ENCODE peak calls at places on chromosomes 12 and 14, in nine cellular contexts. L is stimulated activated CD4-positive, alpha-beta T cell treated with anti-CD3 and anti-CD28 coated beads, Interleukin-12 subunit alpha, Interleukin-12 subunit beta, amount 100 ng/mL, for 24 hours; D is CD4-positive, alpha-beta memory T cell; Q is activated effector memory CD4-positive, alpha-beta T cell treated with anti-CD3 and anti-CD28 coated beads, Interleukin-2, amount 50 U/mL, for 16 hours; Z is activated T-cell treated with anti-CD3 and anti-CD28 coated beads for 1 hour; K is cardiac muscle cell; S is HFFc6; O is hepatic stellate cell; A is activated CD4-positive, alpha-beta T cell treated with anti-CD3 and anti-CD28 coated beads, Interleukin-2, amount 10 ng/mL, durations not matched to agents 7 days and 5 days. M is an unnamed sample.

GRCh38 chr12:58368001-58368400 is 426.6 kb downstream of the ATP23 start:
- DNase-seq in L (no peak), D (no peak), Q (no peak), Z (no peak), K (no peak), S (peak), O (no peak), A (no peak), M (no peak)

GRCh38 chr12:3604750-3605638 is 114.0 kb downstream of the PRMT8 start:
- DNase-seq in L (no peak), D (no peak), Q (no peak), Z (no peak), K (peak), S (no peak), O (no peak), A (no peak), M (no peak)

GRCh38 chr14:92652413-92653151 is 95.8 kb downstream of the LGMN start:
- DNase-seq in L (no peak), D (peak), Q (no peak), Z (no peak), K (no peak), S (no peak), O (no peak), A (peak), M (no peak)

GRCh38 chr12:3520168-3520567 is 29.2 kb downstream of the PRMT8 start:
- DNase-seq in L (no peak), D (no peak), Q (no peak), Z (no peak), K (peak), S (no peak), O (no peak), A (no peak), M (no peak)

GRCh38 chr12:102896067-102896466 is 21.0 kb downstream of the PAH start:
- DNase-seq in L (no peak), D (no peak), Q (no peak), Z (no peak), K (no peak), S (no peak), O (no peak), A (no peak), M (no peak)

GRCh38 chr12:52530905-52531304 is 10.7 kb upstream of the KRT5 start:
- DNase-seq in L (no peak), D (no peak), Q (peak), Z (no peak), K (no peak), S (no peak), O (no peak), A (no peak), M (no peak)

GRCh38 chr12:26760657-26761293 is 72.2 kb downstream of the ITPR2 start:
- DNase-seq in L (no peak), D (no peak), Q (no peak), Z (no peak), K (no peak), S (no peak), O (no peak), A (no peak), M (no peak)

GRCh38 chr12:95960241-95960640 is 17.1 kb downstream of the AMDHD1 start:
- DNase-seq in L (no peak), D (no peak), Q (no peak), Z (no peak), K (no peak), S (no peak), O (no peak), A (no peak), M (no peak)

GRCh38 chr12:57236224-57236924 is 6.9 kb downstream of the SHMT2 start:
- DNase-seq in L (no peak), D (no peak), Q (no peak), Z (no peak), K (no peak), S (no peak), O (no peak), A (no peak), M (no peak)

GRCh38 chr12:108004368-108004767 is 124.7 kb upstream of the WSCD2 start:
- DNase-seq in L (no peak), D (no peak), Q (no peak), Z (no peak), K (peak), S (no peak), O (no peak), A (no peak), M (no peak)

GRCh38 chr14:79293482-79293881 is 917.8 kb downstream of the DIO2 start:
- DNase-seq in L (no peak), D (no peak), Q (no peak), Z (no peak), K (no peak), S (no peak), O (no peak), A (no peak), M (no peak)

GRCh38 chr14:22699801-22700564 is 55.8 kb upstream of the OR6J1 start:
- DNase-seq in L (no peak), D (no peak), Q (no peak), Z (no peak), K (peak), S (peak), O (no peak), A (no peak), M (no peak)

GRCh38 chr12:119208626-119209061 is 29.9 kb downstream of the HSPB8 start:
- DNase-seq in L (no peak), D (no peak), Q (no peak), Z (no peak), K (peak), S (peak), O (peak), A (no peak), M (peak)

GRCh38 chr14:100557658-100558057 is 29.6 kb downstream of the BEGAIN start:
- DNase-seq in L (no peak), D (no peak), Q (no peak), Z (no peak), K (no peak), S (no peak), O (no peak), A (no peak), M (peak)

GRCh38 chr12:105162174-105162573 is 54.6 kb downstream of the WASHC4 start:
- DNase-seq in L (no peak), D (no peak), Q (no peak), Z (no peak), K (no peak), S (no peak), O (no peak), A (no peak), M (no peak)

GRCh38 chr12:116717466-116718457 is 20.1 kb downstream of the SPRING1 start:
- DNase-seq in L (no peak), D (no peak), Q (no peak), Z (no peak), K (peak), S (no peak), O (peak), A (no peak), M (no peak)

GRCh38 chr14:61585598-61586538 is 109.4 kb upstream of the HIF1A start:
- DNase-seq in L (no peak), D (no peak), Q (no peak), Z (no peak), K (peak), S (peak), O (no peak), A (no peak), M (no peak)

GRCh38 chr14:20799955-20800544 is 2.6 kb downstream of the RNASE1 start:
- DNase-seq in L (no peak), D (no peak), Q (no peak), Z (no peak), K (peak), S (no peak), O (no peak), A (no peak), M (no peak)

GRCh38 chr12:30928356-30929264 is 2.1 kb downstream of the TSPAN11 start:
- DNase-seq in L (no peak), D (no peak), Q (peak), Z (no peak), K (no peak), S (no peak), O (no peak), A (no peak), M (no peak)

GRCh38 chr12:42372154-42372791 is 46.3 kb downstream of the PPHLN1 start:
- DNase-seq in L (no peak), D (no peak), Q (no peak), Z (no peak), K (peak), S (peak), O (peak), A (peak), M (peak)

GRCh38 chr14:24938593-24938992 is 111.4 kb downstream of the STXBP6 start:
- DNase-seq in L (no peak), D (no peak), Q (no peak), Z (no peak), K (no peak), S (peak), O (no peak), A (no peak), M (no peak)

GRCh38 chr12:15956010-15956409 is 44.9 kb downstream of the DERA start:
- DNase-seq in L (no peak), D (no peak), Q (no peak), Z (no peak), K (no peak), S (no peak), O (no peak), A (no peak), M (no peak)

GRCh38 chr12:109147954-109148353 is 31.6 kb downstream of the ACACB start:
- DNase-seq in L (no peak), D (no peak), Q (no peak), Z (no peak), K (peak), S (no peak), O (no peak), A (no peak), M (no peak)

GRCh38 chr12:113413488-113413939 is 8.7 kb upstream of the SDSL start:
- DNase-seq in L (no peak), D (no peak), Q (no peak), Z (no peak), K (peak), S (no peak), O (peak), A (no peak), M (no peak)

GRCh38 chr12:109832534-109833306 is 478 bp downstream of the TRPV4 start:
- DNase-seq in L (no peak), D (no peak), Q (no peak), Z (no peak), K (no peak), S (no peak), O (no peak), A (no peak), M (no peak)

GRCh38 chr14:54653764-54654469 is 87.0 kb downstream of the SAMD4A start:
- DNase-seq in L (no peak), D (no peak), Q (no peak), Z (no peak), K (peak), S (peak), O (peak), A (no peak), M (peak)

GRCh38 chr14:77007975-77008421 is 20.5 kb downstream of the IRF2BPL start:
- DNase-seq in L (no peak), D (no peak), Q (no peak), Z (no peak), K (no peak), S (no peak), O (peak), A (no peak), M (no peak)

GRCh38 chr12:60262378-60262777 is 666.5 kb downstream of the SLC16A7 start:
- DNase-seq in L (no peak), D (no peak), Q (no peak), Z (no peak), K (no peak), S (no peak), O (no peak), A (no peak), M (no peak)

GRCh38 chr12:107685360-107686248 is at the start of gene PWP1:
- DNase-seq in L (peak), D (peak), Q (peak), Z (peak), K (peak), S (peak), O (peak), A (peak), M (peak)

GRCh38 chr12:102197789-102198188 is at the start of gene PMCH:
- DNase-seq in L (no peak), D (no peak), Q (no peak), Z (no peak), K (no peak), S (peak), O (peak), A (no peak), M (no peak)

GRCh38 chr12:34334953-34335743 is 312.9 kb downstream of the ALG10 start:
- DNase-seq in L (no peak), D (no peak), Q (no peak), Z (no peak), K (no peak), S (no peak), O (no peak), A (no peak), M (no peak)

GRCh38 chr12:26938660-26939185 is 453 bp downstream of the FGFR1OP2 start:
- DNase-seq in L (peak), D (no peak), Q (no peak), Z (no peak), K (no peak), S (no peak), O (peak), A (peak), M (peak)

GRCh38 chr12:111099186-111099585 is 178.8 kb upstream of the MYL2 start:
- DNase-seq in L (no peak), D (no peak), Q (no peak), Z (no peak), K (no peak), S (no peak), O (no peak), A (no peak), M (no peak)

GRCh38 chr14:77212933-77213656 is 31.5 kb downstream of the TMEM63C start:
- DNase-seq in L (peak), D (no peak), Q (peak), Z (no peak), K (peak), S (peak), O (peak), A (peak), M (peak)

GRCh38 chr14:53146739-53147138 is 6.4 kb downstream of the DDHD1 start:
- DNase-seq in L (no peak), D (no peak), Q (no peak), Z (no peak), K (no peak), S (no peak), O (no peak), A (no peak), M (no peak)

GRCh38 chr12:38053655-38054464 is 262.7 kb upstream of the ALG10B start:
- DNase-seq in L (no peak), D (no peak), Q (no peak), Z (no peak), K (no peak), S (no peak), O (no peak), A (no peak), M (no peak)

GRCh38 chr12:107014050-107014449 is 27.1 kb upstream of the MTERF2 start:
- DNase-seq in L (no peak), D (peak), Q (no peak), Z (no peak), K (no peak), S (no peak), O (no peak), A (no peak), M (no peak)